ENCODE peak calls at places on chromosomes 5 and 9, in ten cellular contexts. One of them, this sample, is unnamed.

GRCh38 chr5:23655674-23656073 is 148.3 kb downstream of the PRDM9 start:
- DNase-seq in activated naive CD4-positive, alpha-beta T cell treated with Interleukin-2 at 50 U/mL for 16 hours: no peak
- DNase-seq in foreskin fibroblast: no peak
- DNase-seq in mesenchymal stem cell: no peak
- DNase-seq in psoas muscle: no peak
- DNase-seq in left lung: no peak
- DNase-seq in cardiac fibroblast: no peak
- DNase-seq in tibial artery: no peak
- DNase-seq in NCI-H82: no peak
- DNase-seq in ACHN: no peak
- DNase-seq in this sample: no peak

GRCh38 chr9:17906204-17906840 is 327.5 kb downstream of the SH3GL2 start:
- DNase-seq in NCI-H82: peak; percentile 24
- DNase-seq in mesenchymal stem cell: no peak
- DNase-seq in ACHN: no peak
- DNase-seq in foreskin fibroblast: no peak
- DNase-seq in cardiac fibroblast: peak; percentile 3
- DNase-seq in left lung: peak; percentile 80
- DNase-seq in psoas muscle: peak; percentile 11
- DNase-seq in activated naive CD4-positive, alpha-beta T cell treated with Interleukin-2 at 50 U/mL for 16 hours: no peak
- DNase-seq in tibial artery: peak; percentile 67
- DNase-seq in this sample: peak; percentile 84

GRCh38 chr9:73137914-73138313 is 13.8 kb upstream of the ANXA1 start:
- DNase-seq in ACHN: no peak
- DNase-seq in mesenchymal stem cell: no peak
- DNase-seq in tibial artery: no peak
- DNase-seq in activated naive CD4-positive, alpha-beta T cell treated with Interleukin-2 at 50 U/mL for 16 hours: no peak
- DNase-seq in left lung: no peak
- DNase-seq in NCI-H82: no peak
- DNase-seq in cardiac fibroblast: no peak
- DNase-seq in psoas muscle: no peak
- DNase-seq in foreskin fibroblast: no peak
- DNase-seq in this sample: no peak

GRCh38 chr5:143464723-143465490 is 61.4 kb upstream of the NR3C1 start:
- DNase-seq in psoas muscle: no peak
- DNase-seq in foreskin fibroblast: no peak
- DNase-seq in NCI-H82: no peak
- DNase-seq in mesenchymal stem cell: no peak
- DNase-seq in activated naive CD4-positive, alpha-beta T cell treated with Interleukin-2 at 50 U/mL for 16 hours: no peak
- DNase-seq in tibial artery: no peak
- DNase-seq in cardiac fibroblast: no peak
- DNase-seq in left lung: no peak
- DNase-seq in ACHN: no peak
- DNase-seq in this sample: no peak

GRCh38 chr9:27125030-27125429 is 16.0 kb downstream of the TEK start:
- DNase-seq in foreskin fibroblast: peak; percentile 8
- DNase-seq in ACHN: peak; percentile 21
- DNase-seq in tibial artery: no peak
- DNase-seq in mesenchymal stem cell: peak; percentile 97
- DNase-seq in NCI-H82: peak; percentile 84
- DNase-seq in cardiac fibroblast: peak; percentile 98
- DNase-seq in activated naive CD4-positive, alpha-beta T cell treated with Interleukin-2 at 50 U/mL for 16 hours: no peak
- DNase-seq in left lung: no peak
- DNase-seq in psoas muscle: peak; percentile 62
- DNase-seq in this sample: peak; percentile 73

GRCh38 chr5:4883388-4883787 is 256.7 kb upstream of the ADAMTS16 start:
- DNase-seq in ACHN: no peak
- DNase-seq in cardiac fibroblast: no peak
- DNase-seq in activated naive CD4-positive, alpha-beta T cell treated with Interleukin-2 at 50 U/mL for 16 hours: no peak
- DNase-seq in mesenchymal stem cell: no peak
- DNase-seq in psoas muscle: no peak
- DNase-seq in left lung: no peak
- DNase-seq in foreskin fibroblast: no peak
- DNase-seq in tibial artery: no peak
- DNase-seq in NCI-H82: no peak
- DNase-seq in this sample: no peak

GRCh38 chr5:42943931-42944631 is 96.0 kb downstream of the ANXA2R start:
- DNase-seq in foreskin fibroblast: no peak
- DNase-seq in NCI-H82: no peak
- DNase-seq in activated naive CD4-positive, alpha-beta T cell treated with Interleukin-2 at 50 U/mL for 16 hours: no peak
- DNase-seq in cardiac fibroblast: peak; percentile 33
- DNase-seq in ACHN: no peak
- DNase-seq in tibial artery: no peak
- DNase-seq in left lung: peak; percentile 77
- DNase-seq in psoas muscle: no peak
- DNase-seq in mesenchymal stem cell: peak; percentile 18
- DNase-seq in this sample: no peak

GRCh38 chr5:131441184-131441583 is 177.3 kb downstream of the CDC42SE2 start:
- DNase-seq in tibial artery: no peak
- DNase-seq in cardiac fibroblast: no peak
- DNase-seq in foreskin fibroblast: no peak
- DNase-seq in NCI-H82: no peak
- DNase-seq in ACHN: no peak
- DNase-seq in activated naive CD4-positive, alpha-beta T cell treated with Interleukin-2 at 50 U/mL for 16 hours: no peak
- DNase-seq in mesenchymal stem cell: no peak
- DNase-seq in psoas muscle: no peak
- DNase-seq in left lung: no peak
- DNase-seq in this sample: no peak

GRCh38 chr5:137453476-137454080 is 45.5 kb downstream of the SPOCK1 start:
- DNase-seq in ACHN: peak; percentile 62
- DNase-seq in psoas muscle: no peak
- DNase-seq in mesenchymal stem cell: peak; percentile 16
- DNase-seq in tibial artery: no peak
- DNase-seq in left lung: no peak
- DNase-seq in activated naive CD4-positive, alpha-beta T cell treated with Interleukin-2 at 50 U/mL for 16 hours: no peak
- DNase-seq in cardiac fibroblast: peak; percentile 71
- DNase-seq in foreskin fibroblast: peak; percentile 30
- DNase-seq in NCI-H82: peak; percentile 21
- DNase-seq in this sample: no peak

GRCh38 chr9:77488439-77489126 is 159.5 kb downstream of the GNA14 start:
- DNase-seq in left lung: no peak
- DNase-seq in ACHN: peak; percentile 15
- DNase-seq in NCI-H82: peak; percentile 1
- DNase-seq in tibial artery: no peak
- DNase-seq in mesenchymal stem cell: peak; percentile 34
- DNase-seq in foreskin fibroblast: no peak
- DNase-seq in cardiac fibroblast: peak; percentile 66
- DNase-seq in activated naive CD4-positive, alpha-beta T cell treated with Interleukin-2 at 50 U/mL for 16 hours: no peak
- DNase-seq in psoas muscle: no peak
- DNase-seq in this sample: peak; percentile 28

GRCh38 chr5:2223303-2223702 is 340.6 kb upstream of the IRX4 start:
- DNase-seq in tibial artery: no peak
- DNase-seq in activated naive CD4-positive, alpha-beta T cell treated with Interleukin-2 at 50 U/mL for 16 hours: no peak
- DNase-seq in psoas muscle: no peak
- DNase-seq in NCI-H82: no peak
- DNase-seq in foreskin fibroblast: peak; percentile 3
- DNase-seq in mesenchymal stem cell: no peak
- DNase-seq in cardiac fibroblast: no peak
- DNase-seq in ACHN: no peak
- DNase-seq in left lung: no peak
- DNase-seq in this sample: no peak

GRCh38 chr9:16090907-16091629 is 538.2 kb downstream of the CCDC171 start:
- DNase-seq in cardiac fibroblast: peak; percentile 40
- DNase-seq in activated naive CD4-positive, alpha-beta T cell treated with Interleukin-2 at 50 U/mL for 16 hours: no peak
- DNase-seq in NCI-H82: no peak
- DNase-seq in left lung: no peak
- DNase-seq in mesenchymal stem cell: peak; percentile 52
- DNase-seq in ACHN: no peak
- DNase-seq in tibial artery: no peak
- DNase-seq in foreskin fibroblast: peak; percentile 63
- DNase-seq in psoas muscle: no peak
- DNase-seq in this sample: no peak

GRCh38 chr9:98962861-98963260 is 19.2 kb downstream of the COL15A1 start:
- DNase-seq in ACHN: no peak
- DNase-seq in left lung: no peak
- DNase-seq in foreskin fibroblast: no peak
- DNase-seq in NCI-H82: no peak
- DNase-seq in cardiac fibroblast: no peak
- DNase-seq in psoas muscle: no peak
- DNase-seq in mesenchymal stem cell: no peak
- DNase-seq in activated naive CD4-positive, alpha-beta T cell treated with Interleukin-2 at 50 U/mL for 16 hours: no peak
- DNase-seq in tibial artery: no peak
- DNase-seq in this sample: no peak

GRCh38 chr9:34457266-34458012 is 931 bp downstream of the FAM219A start:
- DNase-seq in foreskin fibroblast: peak; percentile 70
- DNase-seq in ACHN: peak; percentile 70
- DNase-seq in psoas muscle: peak; percentile 78
- DNase-seq in cardiac fibroblast: peak; percentile 76
- DNase-seq in activated naive CD4-positive, alpha-beta T cell treated with Interleukin-2 at 50 U/mL for 16 hours: peak; percentile 28
- DNase-seq in left lung: peak; percentile 85
- DNase-seq in NCI-H82: peak; percentile 65
- DNase-seq in mesenchymal stem cell: peak; percentile 87
- DNase-seq in tibial artery: peak; percentile 91
- DNase-seq in this sample: peak; percentile 83

GRCh38 chr9:14271078-14271673 is 42.8 kb downstream of the NFIB start:
- DNase-seq in NCI-H82: peak; percentile 95
- DNase-seq in left lung: no peak
- DNase-seq in activated naive CD4-positive, alpha-beta T cell treated with Interleukin-2 at 50 U/mL for 16 hours: no peak
- DNase-seq in tibial artery: peak; percentile 69
- DNase-seq in psoas muscle: peak; percentile 48
- DNase-seq in cardiac fibroblast: peak; percentile 80
- DNase-seq in ACHN: no peak
- DNase-seq in foreskin fibroblast: peak; percentile 68
- DNase-seq in mesenchymal stem cell: peak; percentile 57
- DNase-seq in this sample: peak; percentile 98

GRCh38 chr5:1031306-1031959 is 22.8 kb downstream of the NKD2 start:
- DNase-seq in NCI-H82: no peak
- DNase-seq in ACHN: no peak
- DNase-seq in activated naive CD4-positive, alpha-beta T cell treated with Interleukin-2 at 50 U/mL for 16 hours: no peak
- DNase-seq in cardiac fibroblast: no peak
- DNase-seq in tibial artery: no peak
- DNase-seq in foreskin fibroblast: no peak
- DNase-seq in psoas muscle: peak; percentile 6
- DNase-seq in mesenchymal stem cell: no peak
- DNase-seq in left lung: peak; percentile 58
- DNase-seq in this sample: no peak

GRCh38 chr5:133113331-133114061 is 61.7 kb downstream of the HSPA4 start:
- DNase-seq in tibial artery: no peak
- DNase-seq in psoas muscle: no peak
- DNase-seq in mesenchymal stem cell: no peak
- DNase-seq in NCI-H82: no peak
- DNase-seq in foreskin fibroblast: peak; percentile 19
- DNase-seq in cardiac fibroblast: peak; percentile 70
- DNase-seq in left lung: no peak
- DNase-seq in ACHN: no peak
- DNase-seq in activated naive CD4-positive, alpha-beta T cell treated with Interleukin-2 at 50 U/mL for 16 hours: peak; percentile 58
- DNase-seq in this sample: peak; percentile 38

GRCh38 chr9:74775401-74775800 is 112.3 kb downstream of the TRPM6 start:
- DNase-seq in left lung: no peak
- DNase-seq in foreskin fibroblast: no peak
- DNase-seq in mesenchymal stem cell: no peak
- DNase-seq in activated naive CD4-positive, alpha-beta T cell treated with Interleukin-2 at 50 U/mL for 16 hours: no peak
- DNase-seq in tibial artery: no peak
- DNase-seq in NCI-H82: no peak
- DNase-seq in cardiac fibroblast: no peak
- DNase-seq in ACHN: no peak
- DNase-seq in psoas muscle: no peak
- DNase-seq in this sample: no peak

GRCh38 chr9:133370680-133371079 is 5.2 kb downstream of the SURF4 start:
- DNase-seq in NCI-H82: no peak
- DNase-seq in activated naive CD4-positive, alpha-beta T cell treated with Interleukin-2 at 50 U/mL for 16 hours: peak; percentile 42
- DNase-seq in tibial artery: no peak
- DNase-seq in left lung: no peak
- DNase-seq in cardiac fibroblast: no peak
- DNase-seq in ACHN: no peak
- DNase-seq in foreskin fibroblast: no peak
- DNase-seq in mesenchymal stem cell: no peak
- DNase-seq in psoas muscle: no peak
- DNase-seq in this sample: no peak

GRCh38 chr5:42349163-42349562 is 74.1 kb upstream of the GHR start:
- DNase-seq in mesenchymal stem cell: no peak
- DNase-seq in psoas muscle: no peak
- DNase-seq in left lung: no peak
- DNase-seq in foreskin fibroblast: peak; percentile 3
- DNase-seq in ACHN: no peak
- DNase-seq in activated naive CD4-positive, alpha-beta T cell treated with Interleukin-2 at 50 U/mL for 16 hours: no peak
- DNase-seq in cardiac fibroblast: peak; percentile 27
- DNase-seq in tibial artery: no peak
- DNase-seq in NCI-H82: no peak
- DNase-seq in this sample: no peak

GRCh38 chr5:109987970-109988369 is 298.2 kb downstream of the MAN2A1 start:
- DNase-seq in ACHN: no peak
- DNase-seq in NCI-H82: no peak
- DNase-seq in cardiac fibroblast: peak; percentile 24
- DNase-seq in tibial artery: no peak
- DNase-seq in activated naive CD4-positive, alpha-beta T cell treated with Interleukin-2 at 50 U/mL for 16 hours: no peak
- DNase-seq in psoas muscle: no peak
- DNase-seq in left lung: no peak
- DNase-seq in foreskin fibroblast: no peak
- DNase-seq in mesenchymal stem cell: peak; percentile 9
- DNase-seq in this sample: no peak

GRCh38 chr9:114484854-114485443 is 20.3 kb downstream of the WHRN start:
- DNase-seq in cardiac fibroblast: peak; percentile 78
- DNase-seq in psoas muscle: no peak
- DNase-seq in NCI-H82: no peak
- DNase-seq in foreskin fibroblast: peak; percentile 34
- DNase-seq in mesenchymal stem cell: peak; percentile 71
- DNase-seq in activated naive CD4-positive, alpha-beta T cell treated with Interleukin-2 at 50 U/mL for 16 hours: peak; percentile 42
- DNase-seq in ACHN: peak; percentile 73
- DNase-seq in left lung: no peak
- DNase-seq in tibial artery: no peak
- DNase-seq in this sample: no peak

GRCh38 chr9:91127653-91128052 is 234.1 kb downstream of the AUH start:
- DNase-seq in psoas muscle: no peak
- DNase-seq in mesenchymal stem cell: peak; percentile 19
- DNase-seq in cardiac fibroblast: peak; percentile 52
- DNase-seq in tibial artery: no peak
- DNase-seq in NCI-H82: no peak
- DNase-seq in activated naive CD4-positive, alpha-beta T cell treated with Interleukin-2 at 50 U/mL for 16 hours: no peak
- DNase-seq in foreskin fibroblast: peak; percentile 33
- DNase-seq in ACHN: no peak
- DNase-seq in left lung: no peak
- DNase-seq in this sample: no peak

GRCh38 chr5:177500685-177501522 is 3.5 kb upstream of the PDLIM7 start:
- DNase-seq in ACHN: peak; percentile 74
- DNase-seq in NCI-H82: peak; percentile 91
- DNase-seq in tibial artery: peak; percentile 92
- DNase-seq in foreskin fibroblast: peak; percentile 78
- DNase-seq in activated naive CD4-positive, alpha-beta T cell treated with Interleukin-2 at 50 U/mL for 16 hours: peak; percentile 86
- DNase-seq in cardiac fibroblast: peak; percentile 87
- DNase-seq in psoas muscle: peak; percentile 92
- DNase-seq in mesenchymal stem cell: peak; percentile 88
- DNase-seq in left lung: peak; percentile 98
- DNase-seq in this sample: peak; percentile 90

GRCh38 chr9:94511943-94512265 is 43.0 kb upstream of the PCAT7 start:
- DNase-seq in activated naive CD4-positive, alpha-beta T cell treated with Interleukin-2 at 50 U/mL for 16 hours: no peak
- DNase-seq in mesenchymal stem cell: no peak
- DNase-seq in NCI-H82: no peak
- DNase-seq in psoas muscle: no peak
- DNase-seq in foreskin fibroblast: no peak
- DNase-seq in ACHN: no peak
- DNase-seq in tibial artery: no peak
- DNase-seq in left lung: no peak
- DNase-seq in cardiac fibroblast: no peak
- DNase-seq in this sample: no peak

GRCh38 chr5:14720236-14720923 is 55.9 kb downstream of the OTULIN start:
- DNase-seq in cardiac fibroblast: peak; percentile 58
- DNase-seq in foreskin fibroblast: peak; percentile 56
- DNase-seq in activated naive CD4-positive, alpha-beta T cell treated with Interleukin-2 at 50 U/mL for 16 hours: no peak
- DNase-seq in NCI-H82: no peak
- DNase-seq in mesenchymal stem cell: peak; percentile 77
- DNase-seq in ACHN: no peak
- DNase-seq in left lung: no peak
- DNase-seq in tibial artery: no peak
- DNase-seq in psoas muscle: no peak
- DNase-seq in this sample: peak; percentile 20

GRCh38 chr9:33147770-33148169 is 19.4 kb downstream of the B4GALT1 start:
- DNase-seq in NCI-H82: no peak
- DNase-seq in tibial artery: peak; percentile 23
- DNase-seq in psoas muscle: no peak
- DNase-seq in cardiac fibroblast: no peak
- DNase-seq in mesenchymal stem cell: no peak
- DNase-seq in ACHN: no peak
- DNase-seq in left lung: no peak
- DNase-seq in foreskin fibroblast: no peak
- DNase-seq in activated naive CD4-positive, alpha-beta T cell treated with Interleukin-2 at 50 U/mL for 16 hours: no peak
- DNase-seq in this sample: no peak

This sample was measured in NCI-H69.